ENCODE peak calls at places on chromosomes 12 and 14, in five cellular contexts. Q is H9, D is neuronal stem cell, N is H1, P is trophoblast cell. W is an unnamed sample.

GRCh38 chr12:122399592-122400373 is 22.7 kb downstream of the CLIP1 start:
- DNase-seq in Q (peak), D (peak), N (no peak), P (peak), W (peak)

GRCh38 chr12:94267530-94267877 is 119.1 kb downstream of the PLXNC1 start:
- DNase-seq in Q (no peak), D (no peak), N (no peak), P (no peak), W (no peak)

GRCh38 chr12:109981311-109981710 is 14.9 kb downstream of the GIT2 start:
- DNase-seq in Q (no peak), D (no peak), N (no peak), P (no peak), W (no peak)

GRCh38 chr12:52925717-52926595 is 21.1 kb upstream of the KRT8 start:
- DNase-seq in Q (peak), D (no peak), N (no peak), P (peak), W (no peak)

GRCh38 chr14:54919330-54919729 is 16.7 kb upstream of the GCH1 start:
- DNase-seq in Q (no peak), D (no peak), N (no peak), P (no peak), W (no peak)

GRCh38 chr12:48795550-48796455 is 6.9 kb upstream of the ADCY6 start:
- DNase-seq in Q (peak), D (peak), N (no peak), P (peak), W (peak)

GRCh38 chr12:131381716-131382430 is 329.0 kb upstream of the SFSWAP start:
- DNase-seq in Q (peak), D (no peak), N (no peak), P (no peak), W (no peak)

GRCh38 chr14:93332032-93332852 is 594 bp downstream of the BTBD7 start:
- DNase-seq in Q (no peak), D (peak), N (no peak), P (peak), W (peak)

GRCh38 chr14:91613459-91614145 is 103.5 kb upstream of the PPP4R3A start:
- DNase-seq in Q (no peak), D (no peak), N (no peak), P (no peak), W (no peak)

GRCh38 chr14:91609183-91609582 is 99.1 kb upstream of the PPP4R3A start:
- DNase-seq in Q (no peak), D (no peak), N (no peak), P (no peak), W (no peak)

GRCh38 chr14:91611528-91611927 is 101.4 kb upstream of the PPP4R3A start:
- DNase-seq in Q (no peak), D (no peak), N (no peak), P (no peak), W (no peak)

GRCh38 chr14:91614187-91614586 is 104.1 kb upstream of the PPP4R3A start:
- DNase-seq in Q (no peak), D (no peak), N (no peak), P (no peak), W (no peak)
- H2BK12ac ChIP-seq in Q (no peak), D (no peak), N (no peak), P (no peak), W (no peak)

GRCh38 chr12:6228535-6229223 is 28.5 kb downstream of the CD9 start:
- DNase-seq in Q (no peak), D (no peak), N (no peak), P (no peak), W (no peak)

GRCh38 chr12:6229224-6229748 is 29.1 kb downstream of the CD9 start:
- DNase-seq in Q (no peak), D (no peak), N (no peak), P (peak), W (no peak)

GRCh38 chr12:6230321-6231110 is 30.3 kb downstream of the CD9 start:
- DNase-seq in Q (no peak), D (no peak), N (no peak), P (no peak), W (no peak)

GRCh38 chr12:6231359-6232268 is 31.4 kb downstream of the CD9 start:
- DNase-seq in Q (no peak), D (no peak), N (no peak), P (no peak), W (no peak)

GRCh38 chr12:6229823-6230222 is 29.6 kb downstream of the CD9 start:
- DNase-seq in Q (no peak), D (no peak), N (no peak), P (peak), W (peak)
- H2AFZ ChIP-seq in Q (no peak), D (peak), N (no peak), P (no peak), W (no peak)

GRCh38 chr14:73757876-73758391 is 43.8 kb upstream of the PNMA1 start:
- DNase-seq in Q (no peak), D (no peak), N (no peak), P (no peak), W (no peak)
- H2BK5ac ChIP-seq in Q (no peak), D (no peak), N (no peak), P (no peak), W (no peak)

GRCh38 chr12:113934946-113935345 is 31.2 kb downstream of the RBM19 start:
- DNase-seq in Q (no peak), D (no peak), N (no peak), P (no peak), W (no peak)

GRCh38 chr12:113934060-113934829 is 31.9 kb downstream of the RBM19 start:
- DNase-seq in Q (no peak), D (no peak), N (no peak), P (no peak), W (no peak)

GRCh38 chr12:113932411-113933196 is 33.5 kb downstream of the RBM19 start:
- DNase-seq in Q (no peak), D (no peak), N (no peak), P (no peak), W (peak)

GRCh38 chr12:113931517-113931916 is 34.6 kb downstream of the RBM19 start:
- DNase-seq in Q (no peak), D (no peak), N (no peak), P (no peak), W (no peak)

DNA sequence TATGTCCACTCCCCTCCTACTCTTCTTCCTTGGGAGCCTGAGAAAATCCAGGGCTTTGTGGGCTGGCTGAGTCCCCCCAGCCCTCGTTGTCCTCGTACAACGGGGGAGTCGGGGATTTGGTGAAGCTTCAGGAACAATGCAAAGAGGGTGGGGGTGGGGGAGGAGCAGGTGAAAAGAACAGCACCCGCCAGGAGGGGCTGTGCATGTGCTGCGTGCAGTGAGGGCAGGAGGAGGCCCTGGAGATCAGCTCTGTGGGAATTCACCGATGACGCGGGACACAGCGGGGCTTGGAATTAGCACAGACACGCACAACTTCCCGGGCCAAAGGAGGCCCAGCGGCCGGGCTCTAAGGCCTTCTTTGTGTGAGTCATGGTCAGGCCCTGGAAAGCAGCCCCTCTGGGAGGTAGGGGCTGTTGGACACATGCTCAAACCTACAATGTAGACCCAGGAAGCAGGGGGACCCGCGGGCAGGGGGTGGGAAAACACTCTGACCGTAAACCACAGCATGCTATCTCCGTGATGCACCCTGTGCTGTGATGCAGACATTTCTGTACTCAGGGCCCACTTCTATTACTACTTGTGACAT is 32.8 kb downstream of the RBM19 start:
- DNase-seq in Q (no peak), D (peak), N (no peak), P (no peak), W (peak)
- H2BK12ac ChIP-seq in Q (no peak), D (no peak), N (no peak), P (no peak), W (no peak)